ENCODE peak calls at places on chromosomes 6 and 20, in four cellular contexts. D is GM20000; F is CD8-positive, alpha-beta T cell; B is AG10803. G is an unnamed sample.

GRCh38 chr6:121437861-121438651 is 2.6 kb downstream of the GJA1 start:
- DNase-seq in D (no peak), F (no peak), B (peak), G (no peak)

GRCh38 chr6:149317656-149318571 is at the start of gene TAB2:
- DNase-seq in D (peak), F (peak), B (no peak), G (peak)

GRCh38 chr20:38926934-38927616 is 858 bp downstream of the FAM83D start:
- DNase-seq in D (no peak), F (no peak), B (peak), G (peak)

GRCh38 chr6:142913511-142914047 is 31.4 kb downstream of the HIVEP2 start:
- DNase-seq in D (peak), F (peak), B (no peak), G (peak)

GRCh38 chr6:105642708-105643107 is 239.8 kb upstream of the PREP start:
- DNase-seq in D (no peak), F (no peak), B (peak), G (no peak)

GRCh38 chr20:9103955-9104354 is 35.1 kb downstream of the PLCB4 start:
- DNase-seq in D (no peak), F (no peak), B (peak), G (no peak)

GRCh38 chr6:71038966-71039365 is 82.1 kb upstream of the B3GAT2 start:
- DNase-seq in D (no peak), F (no peak), B (no peak), G (no peak)

GRCh38 chr6:48111143-48111506 is at the start of gene PTCHD4:
- DNase-seq in D (no peak), F (no peak), B (peak), G (no peak)

GRCh38 chr20:34522969-34523871 is 7.0 kb downstream of the DYNLRB1 start:
- DNase-seq in D (peak), F (peak), B (peak), G (peak)

GRCh38 chr6:56399250-56399671 is 151.9 kb upstream of the COL21A1 start:
- DNase-seq in D (no peak), F (no peak), B (no peak), G (no peak)

GRCh38 chr6:96899019-96899418 is 1.3 kb upstream of the NDUFAF4 start:
- DNase-seq in D (peak), F (no peak), B (peak), G (peak)

GRCh38 chr6:42928748-42929087 is 562 bp upstream of the CNPY3 start:
- DNase-seq in D (no peak), F (no peak), B (no peak), G (no peak)

GRCh38 chr20:4896971-4897497 is 104.3 kb downstream of the SLC23A2 start:
- DNase-seq in D (no peak), F (no peak), B (no peak), G (no peak)

GRCh38 chr20:63699466-63700198 is 3.2 kb downstream of the TNFRSF6B start:
- DNase-seq in D (no peak), F (no peak), B (no peak), G (no peak)

GRCh38 chr6:118280210-118280609 is 267.9 kb upstream of the PLN start:
- DNase-seq in D (peak), F (no peak), B (no peak), G (peak)

GRCh38 chr20:10339609-10340008 is 94.4 kb downstream of the MKKS start:
- DNase-seq in D (no peak), F (no peak), B (no peak), G (no peak)

GRCh38 chr6:12903246-12903645 is 186.7 kb downstream of the PHACTR1 start:
- DNase-seq in D (no peak), F (no peak), B (no peak), G (no peak)

GRCh38 chr6:12896208-12896733 is 179.7 kb downstream of the PHACTR1 start:
- DNase-seq in D (no peak), F (no peak), B (no peak), G (no peak)

GRCh38 chr6:12895721-12896120 is 179.2 kb downstream of the PHACTR1 start:
- DNase-seq in D (no peak), F (no peak), B (no peak), G (no peak)

GRCh38 chr6:12898603-12899002 is 182.0 kb downstream of the PHACTR1 start:
- DNase-seq in D (no peak), F (no peak), B (no peak), G (no peak)

DNA sequence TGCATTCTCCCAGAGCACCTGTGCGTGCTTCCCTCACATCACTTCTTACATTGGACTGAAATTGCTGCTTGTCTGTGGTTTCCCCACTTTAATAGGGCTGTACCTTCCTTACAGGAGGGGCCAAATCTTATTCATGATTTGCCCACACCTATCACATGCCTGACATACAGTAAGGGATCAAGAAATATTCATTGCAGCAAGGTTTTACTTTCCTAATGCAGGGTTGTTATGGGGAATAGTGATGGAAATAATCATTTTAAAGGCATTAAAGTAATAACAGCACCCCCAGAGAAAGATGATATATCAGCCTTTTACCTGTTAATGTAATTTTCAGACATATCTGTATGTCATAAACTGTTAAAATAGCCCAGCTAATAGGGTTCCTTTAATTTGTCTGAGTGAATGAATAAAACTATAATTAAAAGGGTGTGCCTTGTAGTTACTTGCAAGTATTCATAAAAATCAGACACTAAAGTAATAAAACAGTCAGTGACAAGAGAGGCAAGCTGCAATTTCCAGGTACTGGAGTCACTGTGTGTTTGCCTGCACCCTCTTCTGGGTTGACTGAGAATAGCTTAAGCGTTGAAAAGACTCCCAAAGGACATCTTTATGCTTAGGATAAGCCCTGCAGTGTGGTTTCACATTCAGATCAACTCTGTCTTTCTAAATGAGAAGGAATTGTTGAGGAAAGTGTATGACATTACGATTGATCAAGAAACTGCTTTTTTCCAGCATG is 182.7 kb downstream of the PHACTR1 start:
- DNase-seq in D (no peak), F (no peak), B (no peak), G (no peak)
- TF ChIP-seq CTCF in D (no peak), F (no peak), B (peak), G (no peak)

GRCh38 chr20:3000852-3001523 is 42.4 kb upstream of the GNRH2 start:
- DNase-seq in D (no peak), F (no peak), B (peak), G (peak)
- TF ChIP-seq CTCF in D (no peak), F (no peak), B (peak), G (peak)

GRCh38 chr6:31888281-31889258 is 8.9 kb downstream of the EHMT2 start:
- DNase-seq in D (peak), F (peak), B (no peak), G (peak)
- TF ChIP-seq CTCF in D (peak), F (peak), B (peak), G (peak)

GRCh38 chr6:11767458-11767857 is 11.1 kb downstream of the ADTRP start:
- DNase-seq in D (no peak), F (no peak), B (no peak), G (no peak)

GRCh38 chr6:11763460-11764249 is 14.9 kb downstream of the ADTRP start:
- DNase-seq in D (no peak), F (no peak), B (no peak), G (no peak)

GRCh38 chr6:11764250-11764604 is 14.4 kb downstream of the ADTRP start:
- DNase-seq in D (no peak), F (no peak), B (no peak), G (no peak)

GRCh38 chr6:11766589-11767450 is 11.8 kb downstream of the ADTRP start:
- DNase-seq in D (no peak), F (no peak), B (peak), G (no peak)

GRCh38 chr6:11766056-11766455 is 12.5 kb downstream of the ADTRP start:
- DNase-seq in D (no peak), F (no peak), B (no peak), G (no peak)
- TF ChIP-seq CTCF in D (no peak), F (no peak), B (peak), G (no peak)

GRCh38 chr6:54262956-54263355 is 45.3 kb upstream of the TINAG start:
- DNase-seq in D (no peak), F (no peak), B (no peak), G (no peak)

GRCh38 chr6:54267798-54268197 is 40.4 kb upstream of the TINAG start:
- DNase-seq in D (peak), F (no peak), B (peak), G (no peak)

GRCh38 chr6:54262499-54262898 is 45.7 kb upstream of the TINAG start:
- DNase-seq in D (no peak), F (no peak), B (no peak), G (no peak)

GRCh38 chr6:54264581-54265272 is 43.5 kb upstream of the TINAG start:
- DNase-seq in D (no peak), F (no peak), B (peak), G (no peak)

DNA sequence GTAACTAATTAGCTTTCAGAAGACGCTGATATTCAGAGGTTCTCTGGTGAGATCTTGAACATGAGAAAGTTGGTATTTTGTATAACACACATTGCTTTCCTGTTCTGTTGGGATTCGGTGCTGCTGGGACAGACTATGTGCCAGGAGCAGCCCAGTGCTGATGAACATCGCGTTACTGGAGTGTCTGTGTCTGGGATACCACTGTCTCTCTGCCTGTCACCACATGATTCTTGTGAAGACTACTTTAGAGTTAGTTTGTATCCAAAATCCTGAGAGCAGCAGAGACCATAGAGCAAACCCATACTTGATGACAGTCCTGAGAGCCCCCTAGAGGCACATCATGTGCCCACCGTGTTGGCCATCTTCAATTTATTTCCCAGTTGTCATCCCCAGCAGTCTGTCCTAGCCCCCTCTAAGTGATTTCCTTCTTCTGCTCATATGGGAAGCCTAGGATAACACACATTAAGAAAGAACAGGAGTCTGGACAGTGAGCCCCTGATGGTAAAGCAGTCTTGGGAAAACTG is 41.8 kb upstream of the TINAG start:
- DNase-seq in D (no peak), F (no peak), B (no peak), G (no peak)
- TF ChIP-seq CTCF in D (no peak), F (no peak), B (no peak), G (no peak)

G was measured in GM13977.